ENCODE peak calls at places on chromosomes 16 and 17, in five cellular contexts. U is cardiac fibroblast; N is stimulated activated CD4-positive, alpha-beta T cell treated with anti-CD3 and anti-CD28 coated beads, TNF-alpha, amount 100 ng/mL, for 48 hours; O is activated CD4-positive, alpha-beta T cell treated with anti-CD3 and anti-CD28 coated beads, Interleukin-2, amount 50 U/mL, for 48 hours; I is NCI-H1092 treated with DMSO at 0.1 percent for 48 hours. Q is an unnamed sample.

GRCh38 chr16:86134802-86135461 is 236.0 kb downstream of the IRF8 start:
- DNase-seq in I (no peak), U (peak), N (no peak), O (no peak), Q (no peak)

GRCh38 chr17:80246266-80246681 is 14.4 kb upstream of the RNF213 start:
- DNase-seq in O (no peak), I (no peak), N (no peak), U (no peak), Q (no peak)

GRCh38 chr17:71287246-71287828 is 833.5 kb upstream of the SOX9 start:
- DNase-seq in O (no peak), N (no peak), U (no peak), I (peak), Q (no peak)

GRCh38 chr17:77829871-77830799 is 128.4 kb upstream of the TNRC6C start:
- DNase-seq in N (no peak), I (no peak), O (peak), U (peak), Q (peak)

GRCh38 chr16:66933776-66934137 is 445 bp downstream of the CIAO2B start:
- DNase-seq in U (no peak), O (peak), I (no peak), N (peak), Q (no peak)

GRCh38 chr17:71869833-71870545 is 250.8 kb upstream of the SOX9 start:
- DNase-seq in U (no peak), O (no peak), I (no peak), N (no peak), Q (no peak)

GRCh38 chr17:73827627-73828241 is 183.5 kb upstream of the SDK2 start:
- DNase-seq in O (no peak), I (no peak), N (no peak), U (peak), Q (no peak)

GRCh38 chr17:81735181-81736102 is 23.4 kb downstream of the SLC25A10 start:
- DNase-seq in N (no peak), I (no peak), O (peak), U (peak), Q (peak)

GRCh38 chr17:38418693-38419507 is 9.4 kb upstream of the ARHGAP23 start:
- DNase-seq in N (no peak), O (no peak), U (no peak), I (peak), Q (no peak)

GRCh38 chr16:47008174-47008573 is 34.7 kb upstream of the DNAJA2 start:
- DNase-seq in I (no peak), N (no peak), U (no peak), O (no peak), Q (no peak)

GRCh38 chr17:28346199-28346580 is 10.6 kb downstream of the TNFAIP1 start:
- DNase-seq in U (no peak), N (no peak), I (no peak), O (no peak), Q (no peak)

Q was measured in adipocyte.